ENCODE peak calls at places on chromosomes 6 and 20, in nine cellular contexts. One of them, this sample, is unnamed.

GRCh38 chr6:80454661-80455365 is 348.3 kb downstream of the BCKDHB start:
- DNase-seq in adrenal gland: no peak
- DNase-seq in left ventricle myocardium inferior: no peak
- DNase-seq in endodermal cell: no peak
- DNase-seq in astrocyte: peak; percentile 48
- DNase-seq in WERI-Rb-1: no peak
- DNase-seq in tibial artery: no peak
- DNase-seq in sigmoid colon: no peak
- DNase-seq in tibial nerve: no peak
- DNase-seq in this sample: no peak

GRCh38 chr6:46940433-46941226 is 18.9 kb upstream of the ADGRF5 start:
- DNase-seq in WERI-Rb-1: no peak
- DNase-seq in astrocyte: peak; percentile 4
- DNase-seq in adrenal gland: no peak
- DNase-seq in endodermal cell: no peak
- DNase-seq in left ventricle myocardium inferior: no peak
- DNase-seq in sigmoid colon: no peak
- DNase-seq in tibial artery: no peak
- DNase-seq in tibial nerve: no peak
- DNase-seq in this sample: no peak

GRCh38 chr6:42390228-42390934 is 61.3 kb downstream of the TRERF1 start:
- DNase-seq in tibial artery: no peak
- DNase-seq in left ventricle myocardium inferior: no peak
- DNase-seq in tibial nerve: no peak
- DNase-seq in WERI-Rb-1: no peak
- DNase-seq in endodermal cell: no peak
- DNase-seq in adrenal gland: no peak
- DNase-seq in sigmoid colon: no peak
- DNase-seq in astrocyte: no peak
- DNase-seq in this sample: no peak

GRCh38 chr6:90044833-90045337 is 150.6 kb downstream of the GJA10 start:
- DNase-seq in astrocyte: peak; percentile 95
- DNase-seq in left ventricle myocardium inferior: no peak
- DNase-seq in adrenal gland: no peak
- DNase-seq in tibial nerve: no peak
- DNase-seq in sigmoid colon: no peak
- DNase-seq in endodermal cell: no peak
- DNase-seq in WERI-Rb-1: no peak
- DNase-seq in tibial artery: no peak
- DNase-seq in this sample: no peak

GRCh38 chr6:15457903-15458530 is 204.8 kb downstream of the DTNBP1 start:
- DNase-seq in tibial nerve: no peak
- DNase-seq in WERI-Rb-1: no peak
- DNase-seq in left ventricle myocardium inferior: no peak
- DNase-seq in astrocyte: no peak
- DNase-seq in sigmoid colon: no peak
- DNase-seq in endodermal cell: peak; percentile 27
- DNase-seq in tibial artery: no peak
- DNase-seq in adrenal gland: no peak
- DNase-seq in this sample: no peak

GRCh38 chr6:131807644-131808459 is at the start of gene ENPP1:
- DNase-seq in astrocyte: peak; percentile 47
- DNase-seq in left ventricle myocardium inferior: peak; percentile 80
- DNase-seq in adrenal gland: peak; percentile 71
- DNase-seq in tibial artery: peak; percentile 75
- DNase-seq in endodermal cell: peak; percentile 89
- DNase-seq in sigmoid colon: peak; percentile 86
- DNase-seq in WERI-Rb-1: peak; percentile 64
- DNase-seq in tibial nerve: peak; percentile 41
- DNase-seq in this sample: peak; percentile 87

GRCh38 chr6:22657341-22657985 is 88.1 kb downstream of the HDGFL1 start:
- DNase-seq in left ventricle myocardium inferior: no peak
- DNase-seq in tibial nerve: no peak
- DNase-seq in endodermal cell: no peak
- DNase-seq in tibial artery: no peak
- DNase-seq in sigmoid colon: no peak
- DNase-seq in WERI-Rb-1: no peak
- DNase-seq in adrenal gland: no peak
- DNase-seq in astrocyte: peak; percentile 31
- DNase-seq in this sample: no peak

GRCh38 chr6:147624946-147625515 is 116.5 kb downstream of the SAMD5 start:
- DNase-seq in left ventricle myocardium inferior: no peak
- DNase-seq in WERI-Rb-1: no peak
- DNase-seq in adrenal gland: no peak
- DNase-seq in endodermal cell: no peak
- DNase-seq in astrocyte: no peak
- DNase-seq in tibial nerve: no peak
- DNase-seq in tibial artery: no peak
- DNase-seq in sigmoid colon: no peak
- DNase-seq in this sample: no peak

GRCh38 chr6:155450194-155450593 is 5.4 kb downstream of the NOX3 start:
- DNase-seq in tibial nerve: no peak
- DNase-seq in adrenal gland: no peak
- DNase-seq in endodermal cell: no peak
- DNase-seq in WERI-Rb-1: no peak
- DNase-seq in astrocyte: no peak
- DNase-seq in tibial artery: no peak
- DNase-seq in left ventricle myocardium inferior: no peak
- DNase-seq in sigmoid colon: no peak
- DNase-seq in this sample: no peak

GRCh38 chr6:141498980-141499379 is 633.7 kb upstream of the GJE1 start:
- DNase-seq in sigmoid colon: no peak
- DNase-seq in tibial artery: no peak
- DNase-seq in adrenal gland: no peak
- DNase-seq in astrocyte: peak; percentile 20
- DNase-seq in tibial nerve: no peak
- DNase-seq in WERI-Rb-1: no peak
- DNase-seq in endodermal cell: no peak
- DNase-seq in left ventricle myocardium inferior: no peak
- DNase-seq in this sample: no peak

GRCh38 chr20:43444107-43444506 is 13.6 kb upstream of the SRSF6 start:
- DNase-seq in adrenal gland: no peak
- DNase-seq in sigmoid colon: no peak
- DNase-seq in astrocyte: no peak
- DNase-seq in tibial nerve: no peak
- DNase-seq in left ventricle myocardium inferior: no peak
- DNase-seq in tibial artery: no peak
- DNase-seq in WERI-Rb-1: no peak
- DNase-seq in endodermal cell: no peak
- DNase-seq in this sample: no peak

GRCh38 chr6:152642578-152643375 is 5.6 kb upstream of the SYNE1 start:
- DNase-seq in sigmoid colon: no peak
- DNase-seq in tibial artery: peak; percentile 29
- DNase-seq in endodermal cell: peak; percentile 94
- DNase-seq in adrenal gland: peak; percentile 70
- DNase-seq in astrocyte: peak; percentile 20
- DNase-seq in left ventricle myocardium inferior: peak; percentile 52
- DNase-seq in tibial nerve: no peak
- DNase-seq in WERI-Rb-1: peak; percentile 67
- DNase-seq in this sample: peak; percentile 89

GRCh38 chr6:166553563-166554271 is 32.8 kb downstream of the RAMACL start:
- DNase-seq in left ventricle myocardium inferior: peak; percentile 50
- DNase-seq in adrenal gland: no peak
- DNase-seq in astrocyte: peak; percentile 82
- DNase-seq in tibial artery: no peak
- DNase-seq in endodermal cell: no peak
- DNase-seq in tibial nerve: peak; percentile 43
- DNase-seq in sigmoid colon: peak; percentile 85
- DNase-seq in WERI-Rb-1: no peak
- DNase-seq in this sample: no peak

GRCh38 chr6:48866681-48867080 is 596.4 kb downstream of the MMUT start:
- DNase-seq in sigmoid colon: no peak
- DNase-seq in endodermal cell: no peak
- DNase-seq in astrocyte: no peak
- DNase-seq in WERI-Rb-1: no peak
- DNase-seq in tibial artery: no peak
- DNase-seq in left ventricle myocardium inferior: no peak
- DNase-seq in adrenal gland: no peak
- DNase-seq in tibial nerve: no peak
- DNase-seq in this sample: no peak

GRCh38 chr6:48869595-48869994 is 593.5 kb downstream of the MMUT start:
- DNase-seq in adrenal gland: no peak
- DNase-seq in astrocyte: no peak
- DNase-seq in endodermal cell: no peak
- DNase-seq in tibial nerve: no peak
- DNase-seq in tibial artery: no peak
- DNase-seq in WERI-Rb-1: no peak
- DNase-seq in left ventricle myocardium inferior: no peak
- DNase-seq in sigmoid colon: no peak
- DNase-seq in this sample: no peak
- H3K4me3 ChIP-seq in adrenal gland: no peak overlapping the region
- H3K4me3 ChIP-seq in astrocyte: no peak overlapping the region
- H3K4me3 ChIP-seq in endodermal cell: no peak overlapping the region
- H3K4me3 ChIP-seq in tibial nerve: no peak overlapping the region
- H3K4me3 ChIP-seq in tibial artery: no peak overlapping the region
- H3K4me3 ChIP-seq in WERI-Rb-1: no peak overlapping the region
- H3K4me3 ChIP-seq in left ventricle myocardium inferior: no peak overlapping the region
- H3K4me3 ChIP-seq in sigmoid colon: no peak overlapping the region
- H3K4me3 ChIP-seq in this sample: no peak overlapping the region

GRCh38 chr6:86453232-86453631 is 484.1 kb upstream of the HTR1E start:
- DNase-seq in left ventricle myocardium inferior: no peak
- DNase-seq in WERI-Rb-1: no peak
- DNase-seq in endodermal cell: no peak
- DNase-seq in adrenal gland: no peak
- DNase-seq in sigmoid colon: no peak
- DNase-seq in astrocyte: no peak
- DNase-seq in tibial nerve: no peak
- DNase-seq in tibial artery: no peak
- DNase-seq in this sample: no peak
- H3K9me3 ChIP-seq in left ventricle myocardium inferior: peaks cover 28% of the 10 kb centered on the region
- H3K9me3 ChIP-seq in WERI-Rb-1: no peaks in the 10 kb centered on the region
- H3K9me3 ChIP-seq in endodermal cell: peaks cover 39% of the 10 kb centered on the region
- H3K9me3 ChIP-seq in adrenal gland: no peaks in the 10 kb centered on the region
- H3K9me3 ChIP-seq in sigmoid colon: no peaks in the 10 kb centered on the region
- H3K9me3 ChIP-seq in astrocyte: peaks cover 6% of the 10 kb centered on the region
- H3K9me3 ChIP-seq in tibial nerve: peaks cover 9% of the 10 kb centered on the region
- H3K9me3 ChIP-seq in tibial artery: peaks cover 4% of the 10 kb centered on the region
- H3K9me3 ChIP-seq in this sample: peaks cover 35% of the 10 kb centered on the region

GRCh38 chr20:21510414-21510971 is 3.4 kb downstream of the NKX2-2 start:
- DNase-seq in sigmoid colon: no peak
- DNase-seq in astrocyte: no peak
- DNase-seq in tibial nerve: no peak
- DNase-seq in left ventricle myocardium inferior: no peak
- DNase-seq in tibial artery: no peak
- DNase-seq in endodermal cell: peak; percentile 70
- DNase-seq in WERI-Rb-1: no peak
- DNase-seq in adrenal gland: no peak
- DNase-seq in this sample: no peak
- H3K4me3 ChIP-seq in sigmoid colon: peak overlapping the region; percentile 42
- H3K4me3 ChIP-seq in astrocyte: peak overlapping the region; percentile 42
- H3K4me3 ChIP-seq in tibial nerve: peak overlapping the region; percentile 27
- H3K4me3 ChIP-seq in left ventricle myocardium inferior: peak overlapping the region; percentile 62
- H3K4me3 ChIP-seq in tibial artery: peak overlapping the region; percentile 19
- H3K4me3 ChIP-seq in endodermal cell: no peak overlapping the region
- H3K4me3 ChIP-seq in WERI-Rb-1: no peak overlapping the region
- H3K4me3 ChIP-seq in adrenal gland: no peak overlapping the region
- H3K4me3 ChIP-seq in this sample: peak overlapping the region; percentile 36

DNA sequence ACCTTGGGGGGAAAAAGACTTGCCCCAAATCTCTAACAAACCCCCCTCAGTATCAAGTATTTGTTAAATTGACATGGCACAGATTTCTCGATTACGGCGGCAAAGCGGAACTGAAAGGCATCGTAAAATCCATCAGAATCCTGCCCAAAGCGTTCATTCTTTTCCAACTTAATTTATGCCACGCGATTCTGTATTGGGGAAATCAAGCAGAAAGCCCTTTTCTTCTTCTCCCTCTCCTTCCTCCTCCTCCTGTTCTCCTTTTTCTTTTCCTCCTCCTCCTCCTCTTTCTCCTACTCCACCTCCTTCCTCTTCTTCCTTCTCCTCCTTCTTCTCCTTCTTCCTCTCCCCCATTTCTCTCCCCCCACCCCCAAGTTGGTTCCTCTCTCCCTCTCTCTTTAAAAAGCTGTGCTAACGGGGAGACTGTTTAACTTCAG is 2.5 kb upstream of the DLL1 start:
- DNase-seq in astrocyte: no peak
- DNase-seq in endodermal cell: no peak
- DNase-seq in tibial nerve: no peak
- DNase-seq in left ventricle myocardium inferior: no peak
- DNase-seq in tibial artery: no peak
- DNase-seq in sigmoid colon: peak; percentile 15
- DNase-seq in adrenal gland: no peak
- DNase-seq in WERI-Rb-1: no peak
- DNase-seq in this sample: no peak
- H3K9me3 ChIP-seq in astrocyte: no peaks in the 10 kb centered on the region
- H3K9me3 ChIP-seq in endodermal cell: no peaks in the 10 kb centered on the region
- H3K9me3 ChIP-seq in tibial nerve: no peaks in the 10 kb centered on the region
- H3K9me3 ChIP-seq in left ventricle myocardium inferior: no peaks in the 10 kb centered on the region
- H3K9me3 ChIP-seq in tibial artery: no peaks in the 10 kb centered on the region
- H3K9me3 ChIP-seq in sigmoid colon: no peaks in the 10 kb centered on the region
- H3K9me3 ChIP-seq in adrenal gland: no peaks in the 10 kb centered on the region
- H3K9me3 ChIP-seq in WERI-Rb-1: no peaks in the 10 kb centered on the region
- H3K9me3 ChIP-seq in this sample: no peaks in the 10 kb centered on the region

This sample was measured in spleen.